ENCODE peak calls at places on chromosomes 2 and 18, in six cellular contexts. One of them, this sample, is unnamed.
A peak's percentile ranks its signal among the peaks of the same experiment; 100 is the strongest.

GRCh38 chr2:45885111-45885685 is 233.7 kb downstream of the PRKCE start:
- DNase-seq in lower lobe of right lung: no peak
- DNase-seq in lung: no peak
- DNase-seq in tibial nerve: no peak
- DNase-seq in heart left ventricle: no peak
- DNase-seq in AG04450: no peak
- DNase-seq in this sample: no peak

GRCh38 chr2:446963-447540 is 159.2 kb upstream of the ALKAL2 start:
- DNase-seq in AG04450: no peak
- DNase-seq in heart left ventricle: no peak
- DNase-seq in lung: no peak
- DNase-seq in lower lobe of right lung: no peak
- DNase-seq in tibial nerve: no peak
- DNase-seq in this sample: no peak

GRCh38 chr2:28687640-28688039 is 64.0 kb upstream of the PPP1CB start:
- DNase-seq in tibial nerve: no peak
- DNase-seq in heart left ventricle: no peak
- DNase-seq in AG04450: no peak
- DNase-seq in lung: no peak
- DNase-seq in lower lobe of right lung: no peak
- DNase-seq in this sample: no peak

GRCh38 chr2:45840481-45840880 is 189.0 kb downstream of the PRKCE start:
- DNase-seq in lung: no peak
- DNase-seq in tibial nerve: no peak
- DNase-seq in heart left ventricle: no peak
- DNase-seq in AG04450: no peak
- DNase-seq in lower lobe of right lung: no peak
- DNase-seq in this sample: no peak

GRCh38 chr2:215514516-215514915 is 78.6 kb upstream of the FN1 start:
- DNase-seq in heart left ventricle: no peak
- DNase-seq in AG04450: no peak
- DNase-seq in lower lobe of right lung: peak; percentile 32
- DNase-seq in tibial nerve: no peak
- DNase-seq in lung: no peak
- DNase-seq in this sample: no peak

GRCh38 chr2:207772844-207773205 is 3.1 kb upstream of the FZD5 start:
- DNase-seq in heart left ventricle: no peak
- DNase-seq in tibial nerve: no peak
- DNase-seq in lower lobe of right lung: no peak
- DNase-seq in lung: no peak
- DNase-seq in AG04450: no peak
- DNase-seq in this sample: no peak

GRCh38 chr18:9916067-9916684 is 2.4 kb downstream of the VAPA start:
- DNase-seq in heart left ventricle: no peak
- DNase-seq in AG04450: no peak
- DNase-seq in lower lobe of right lung: no peak
- DNase-seq in lung: no peak
- DNase-seq in tibial nerve: no peak
- DNase-seq in this sample: no peak

GRCh38 chr2:196169521-196169920 is 1.9 kb downstream of the STK17B start:
- DNase-seq in tibial nerve: no peak
- DNase-seq in lower lobe of right lung: no peak
- DNase-seq in lung: no peak
- DNase-seq in heart left ventricle: no peak
- DNase-seq in AG04450: no peak
- DNase-seq in this sample: no peak

GRCh38 chr2:37543967-37544366 is 127.5 kb downstream of the CDC42EP3 start:
- DNase-seq in lung: no peak
- DNase-seq in lower lobe of right lung: no peak
- DNase-seq in tibial nerve: no peak
- DNase-seq in heart left ventricle: no peak
- DNase-seq in AG04450: no peak
- DNase-seq in this sample: no peak

GRCh38 chr2:226581004-226581403 is 218.6 kb downstream of the IRS1 start:
- DNase-seq in tibial nerve: no peak
- DNase-seq in heart left ventricle: no peak
- DNase-seq in lung: no peak
- DNase-seq in lower lobe of right lung: no peak
- DNase-seq in AG04450: no peak
- DNase-seq in this sample: no peak

GRCh38 chr2:133390151-133390550 is 178.1 kb downstream of the NCKAP5 start:
- DNase-seq in heart left ventricle: no peak
- DNase-seq in AG04450: no peak
- DNase-seq in lung: no peak
- DNase-seq in tibial nerve: no peak
- DNase-seq in lower lobe of right lung: no peak
- DNase-seq in this sample: no peak

GRCh38 chr2:120710256-120710655 is 25.4 kb upstream of the GLI2 start:
- DNase-seq in lower lobe of right lung: no peak
- DNase-seq in heart left ventricle: no peak
- DNase-seq in tibial nerve: no peak
- DNase-seq in lung: no peak
- DNase-seq in AG04450: no peak
- DNase-seq in this sample: no peak

GRCh38 chr2:134144081-134144596 is 109.7 kb upstream of the MGAT5 start:
- DNase-seq in tibial nerve: no peak
- DNase-seq in lower lobe of right lung: no peak
- DNase-seq in AG04450: no peak
- DNase-seq in heart left ventricle: no peak
- DNase-seq in lung: no peak
- DNase-seq in this sample: no peak

DNA sequence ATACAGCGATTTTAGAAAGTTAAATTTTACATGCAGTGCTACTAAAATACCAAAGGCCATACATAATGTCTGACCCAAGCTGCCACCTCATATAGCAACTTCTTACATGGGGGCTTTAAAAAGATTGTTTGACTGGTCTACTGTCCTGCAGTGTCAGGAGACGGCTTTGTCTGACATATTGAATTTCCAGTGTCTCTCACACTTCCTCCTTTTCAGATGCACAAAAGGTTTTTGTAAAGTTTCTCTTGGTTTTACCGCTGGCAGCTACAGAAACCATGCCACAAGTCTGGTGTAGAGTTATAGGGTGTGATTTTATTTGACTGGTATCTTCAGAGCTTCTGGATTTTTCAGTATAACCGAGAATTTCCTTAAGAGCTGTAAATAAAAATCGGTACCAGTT is 1.1 kb upstream of the ASAP2 start:
- DNase-seq in lung: no peak
- DNase-seq in lower lobe of right lung: no peak
- DNase-seq in AG04450: no peak
- DNase-seq in tibial nerve: no peak
- DNase-seq in heart left ventricle: no peak
- DNase-seq in this sample: no peak
- H3K4me3 ChIP-seq in lung: no peak overlapping the region
- H3K4me3 ChIP-seq in lower lobe of right lung: peak overlapping the region; percentile 58
- H3K4me3 ChIP-seq in AG04450: peak overlapping the region; percentile 62
- H3K4me3 ChIP-seq in tibial nerve: peak overlapping the region; percentile 33
- H3K4me3 ChIP-seq in heart left ventricle: no peak overlapping the region
- H3K4me3 ChIP-seq in this sample: no peak overlapping the region

GRCh38 chr18:14965553-14965952 is 217.6 kb downstream of the ANKRD30B start:
- DNase-seq in heart left ventricle: no peak
- DNase-seq in AG04450: no peak
- DNase-seq in lung: peak; percentile 21
- DNase-seq in lower lobe of right lung: no peak
- DNase-seq in tibial nerve: no peak
- DNase-seq in this sample: no peak

GRCh38 chr18:14971461-14972185 is 223.7 kb downstream of the ANKRD30B start:
- DNase-seq in tibial nerve: no peak
- DNase-seq in AG04450: no peak
- DNase-seq in heart left ventricle: no peak
- DNase-seq in lower lobe of right lung: no peak
- DNase-seq in lung: no peak
- DNase-seq in this sample: peak; percentile 71

GRCh38 chr18:14974088-14974487 is 226.1 kb downstream of the ANKRD30B start:
- DNase-seq in lung: no peak
- DNase-seq in lower lobe of right lung: no peak
- DNase-seq in heart left ventricle: no peak
- DNase-seq in tibial nerve: no peak
- DNase-seq in AG04450: no peak
- DNase-seq in this sample: peak; percentile 44

GRCh38 chr18:14970027-14970426 is 222.1 kb downstream of the ANKRD30B start:
- DNase-seq in AG04450: no peak
- DNase-seq in tibial nerve: no peak
- DNase-seq in lung: peak; percentile 15
- DNase-seq in heart left ventricle: no peak
- DNase-seq in lower lobe of right lung: no peak
- DNase-seq in this sample: peak; percentile 80

DNA sequence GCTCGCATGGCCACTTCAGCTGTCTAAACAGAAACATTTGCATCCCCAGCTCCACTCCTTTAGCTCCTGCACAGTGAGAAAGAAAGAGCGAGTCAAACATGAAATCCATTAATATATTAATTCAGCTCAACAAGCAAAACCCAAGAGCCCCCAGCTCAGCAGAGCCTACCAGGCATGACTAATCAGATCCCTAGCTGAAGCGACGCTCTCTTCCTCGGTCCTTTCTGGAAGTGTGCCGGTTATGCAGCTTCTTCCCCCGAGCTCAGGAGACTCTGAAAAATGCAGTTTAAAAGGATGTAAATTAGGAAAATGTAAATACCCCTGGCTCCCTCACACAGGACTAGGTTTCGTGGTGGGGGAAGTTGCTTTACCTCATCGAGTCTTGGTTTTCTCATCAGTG is 221.5 kb downstream of the ANKRD30B start:
- DNase-seq in AG04450: no peak
- DNase-seq in lung: no peak
- DNase-seq in lower lobe of right lung: no peak
- DNase-seq in heart left ventricle: no peak
- DNase-seq in tibial nerve: no peak
- DNase-seq in this sample: peak; percentile 29
- H3K9me3 ChIP-seq in AG04450: peaks cover 48% of the 10 kb centered on the region
- H3K9me3 ChIP-seq in lung: peaks cover 3% of the 10 kb centered on the region
- H3K9me3 ChIP-seq in lower lobe of right lung: no peaks in the 10 kb centered on the region
- H3K9me3 ChIP-seq in heart left ventricle: no peaks in the 10 kb centered on the region
- H3K9me3 ChIP-seq in tibial nerve: no peaks in the 10 kb centered on the region
- H3K9me3 ChIP-seq in this sample: no peaks in the 10 kb centered on the region

GRCh38 chr2:122804494-122804893 is 1049.0 kb downstream of the TSN start:
- DNase-seq in heart left ventricle: no peak
- DNase-seq in AG04450: no peak
- DNase-seq in lung: no peak
- DNase-seq in tibial nerve: no peak
- DNase-seq in lower lobe of right lung: no peak
- DNase-seq in this sample: no peak

GRCh38 chr2:122805346-122805745 is 1049.9 kb downstream of the TSN start:
- DNase-seq in heart left ventricle: no peak
- DNase-seq in lower lobe of right lung: no peak
- DNase-seq in tibial nerve: no peak
- DNase-seq in AG04450: no peak
- DNase-seq in lung: no peak
- DNase-seq in this sample: no peak

DNA sequence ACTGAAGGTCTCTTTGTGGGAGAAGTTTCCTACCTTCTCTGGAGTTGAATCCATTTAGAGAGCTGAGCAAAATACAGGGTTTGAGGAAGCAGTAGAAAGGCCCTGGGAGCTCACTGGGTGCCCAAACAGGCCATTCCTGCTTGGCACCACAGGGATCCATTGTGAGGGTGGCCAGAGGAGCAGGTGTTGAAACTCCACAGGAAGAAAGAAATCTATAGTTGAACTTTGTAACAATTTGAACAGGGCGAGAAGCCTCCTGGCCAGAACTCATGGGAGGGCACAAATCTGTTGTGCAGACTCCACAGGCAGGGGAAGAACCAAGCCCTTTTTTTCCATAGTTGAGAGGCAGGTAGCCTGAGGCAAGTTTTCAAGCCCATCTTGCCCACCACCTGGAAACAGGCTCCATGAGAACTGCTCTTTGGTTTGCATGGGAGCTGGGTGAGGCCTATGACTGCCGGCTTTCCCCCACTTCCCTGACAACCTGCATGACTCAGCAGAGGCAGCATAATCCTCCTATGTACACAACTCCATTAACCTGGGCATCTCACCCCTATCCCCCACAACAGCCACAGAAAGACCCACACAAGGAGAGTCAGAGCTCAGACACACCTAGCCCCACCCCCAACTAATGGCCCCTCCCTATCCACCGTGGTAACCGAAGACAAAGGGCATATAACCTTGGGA is 1053.0 kb downstream of the TSN start:
- DNase-seq in tibial nerve: no peak
- DNase-seq in AG04450: no peak
- DNase-seq in lung: no peak
- DNase-seq in heart left ventricle: no peak
- DNase-seq in lower lobe of right lung: no peak
- DNase-seq in this sample: no peak
- H3K4me3 ChIP-seq in tibial nerve: no peak overlapping the region
- H3K4me3 ChIP-seq in AG04450: no peak overlapping the region
- H3K4me3 ChIP-seq in lung: no peak overlapping the region
- H3K4me3 ChIP-seq in heart left ventricle: no peak overlapping the region
- H3K4me3 ChIP-seq in lower lobe of right lung: no peak overlapping the region
- H3K4me3 ChIP-seq in this sample: no peak overlapping the region

DNA sequence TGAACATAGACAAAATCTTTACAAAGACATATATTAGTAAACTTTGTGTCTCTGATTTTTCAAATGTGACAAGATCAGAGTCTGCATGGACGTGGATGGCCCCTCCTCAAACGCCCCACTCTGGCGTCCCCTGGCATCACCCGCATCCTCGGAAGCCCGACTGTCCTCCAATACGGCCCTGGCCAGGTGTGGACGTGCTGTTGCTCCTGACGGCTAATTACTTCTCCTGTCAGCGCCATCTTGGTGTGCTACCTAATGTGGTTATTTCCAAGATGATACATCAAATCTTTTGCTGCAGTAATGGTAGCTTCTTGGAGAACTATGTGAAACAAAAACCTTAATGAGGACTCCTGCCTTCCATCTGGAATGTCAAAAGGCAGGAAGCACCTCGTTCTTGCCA is 747.4 kb upstream of the SALL3 start:
- DNase-seq in tibial nerve: no peak
- DNase-seq in heart left ventricle: no peak
- DNase-seq in lower lobe of right lung: no peak
- DNase-seq in AG04450: no peak
- DNase-seq in lung: no peak
- DNase-seq in this sample: no peak
- H3K9me3 ChIP-seq in tibial nerve: no peaks in the 10 kb centered on the region
- H3K9me3 ChIP-seq in heart left ventricle: no peaks in the 10 kb centered on the region
- H3K9me3 ChIP-seq in lower lobe of right lung: no peaks in the 10 kb centered on the region
- H3K9me3 ChIP-seq in AG04450: peaks cover 43% of the 10 kb centered on the region
- H3K9me3 ChIP-seq in lung: no peaks in the 10 kb centered on the region
- H3K9me3 ChIP-seq in this sample: no peaks in the 10 kb centered on the region

DNA sequence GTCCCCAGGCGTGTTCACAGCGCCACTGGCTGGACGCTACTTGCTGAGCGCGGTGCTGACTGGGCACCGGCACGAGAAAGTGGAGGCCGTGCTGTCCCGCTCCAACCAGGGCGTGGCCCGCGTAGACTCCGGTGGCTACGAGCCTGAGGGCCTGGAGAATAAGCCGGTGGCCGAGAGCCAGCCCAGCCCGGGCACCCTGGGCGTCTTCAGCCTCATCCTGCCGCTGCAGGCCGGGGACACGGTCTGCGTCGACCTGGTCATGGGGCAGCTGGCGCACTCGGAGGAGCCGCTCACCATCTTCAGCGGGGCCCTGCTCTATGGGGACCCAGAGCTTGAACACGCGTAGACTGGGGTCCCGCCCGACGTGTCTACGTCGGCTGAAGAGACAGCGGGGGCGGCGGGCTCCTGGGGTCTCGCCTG is 892 bp upstream of the KHK start:
- DNase-seq in lung: peak; percentile 69
- DNase-seq in AG04450: no peak
- DNase-seq in heart left ventricle: peak; percentile 86
- DNase-seq in lower lobe of right lung: peak; percentile 88
- DNase-seq in tibial nerve: peak; percentile 63
- DNase-seq in this sample: peak; percentile 74
- H3K4me3 ChIP-seq in lung: peak overlapping the region; percentile 57
- H3K4me3 ChIP-seq in AG04450: peak overlapping the region; percentile 29
- H3K4me3 ChIP-seq in heart left ventricle: peak overlapping the region; percentile 69
- H3K4me3 ChIP-seq in lower lobe of right lung: peak overlapping the region; percentile 73
- H3K4me3 ChIP-seq in tibial nerve: peak overlapping the region; percentile 74
- H3K4me3 ChIP-seq in this sample: peak overlapping the region; percentile 37

GRCh38 chr2:21981127-21981526 is 857.4 kb downstream of the TDRD15 start:
- DNase-seq in lower lobe of right lung: no peak
- DNase-seq in lung: no peak
- DNase-seq in tibial nerve: no peak
- DNase-seq in AG04450: no peak
- DNase-seq in heart left ventricle: no peak
- DNase-seq in this sample: no peak
- H3K9me3 ChIP-seq in lower lobe of right lung: no peaks in the 10 kb centered on the region
- H3K9me3 ChIP-seq in lung: peaks cover 5% of the 10 kb centered on the region
- H3K9me3 ChIP-seq in tibial nerve: no peaks in the 10 kb centered on the region
- H3K9me3 ChIP-seq in AG04450: no peaks in the 10 kb centered on the region
- H3K9me3 ChIP-seq in heart left ventricle: no peaks in the 10 kb centered on the region
- H3K9me3 ChIP-seq in this sample: no peaks in the 10 kb centered on the region